ENCODE peak calls at places on chromosome 11, in five cellular contexts. M is kidney tubule cell; T is Right ventricle myocardium superior; R is glutamatergic neuron; J is stimulated activated effector memory CD8-positive, alpha-beta T cell treated with anti-CD3 and anti-CD28 coated beads, Interleukin-12 subunit alpha, Interleukin-12 subunit beta, amount 100 ng/mL, for 72 hours. H is an unnamed sample.

GRCh38 chr11:14537134-14537599 is 17.0 kb upstream of the PSMA1 start:
- DNase-seq in R (no peak), T (no peak), M (peak; percentile 26), J (no peak), H (peak; percentile 36)

GRCh38 chr11:116861539-116861938 is 24.1 kb upstream of the APOA1 start:
- DNase-seq in J (no peak), M (peak; percentile 73), R (no peak), T (no peak), H (no peak)

GRCh38 chr11:62999649-63000048 is 14.9 kb upstream of the SLC22A6 start:
- DNase-seq in T (no peak), J (no peak), R (no peak), M (peak; percentile 61), H (no peak)

GRCh38 chr11:12164061-12165014 is 53.9 kb downstream of the MICAL2 start:
- DNase-seq in M (peak; percentile 94), J (no peak), R (no peak), T (no peak), H (no peak)

GRCh38 chr11:33734441-33735165 is 1.6 kb downstream of the CD59 start:
- DNase-seq in R (no peak), J (no peak), M (peak; percentile 36), T (peak; percentile 48), H (no peak)

GRCh38 chr11:82701847-82702520 is 31.7 kb downstream of the FAM181B start:
- DNase-seq in M (peak; percentile 27), J (no peak), R (peak; percentile 56), T (no peak), H (no peak)

GRCh38 chr11:108916935-108917334 is 252.1 kb downstream of the DDX10 start:
- DNase-seq in T (no peak), M (no peak), R (no peak), J (no peak), H (no peak)

GRCh38 chr11:726278-726915 is 20.4 kb downstream of the EPS8L2 start:
- DNase-seq in R (no peak), M (peak; percentile 84), J (peak; percentile 70), T (peak; percentile 71), H (peak; percentile 72)

GRCh38 chr11:13339196-13340153 is 61.9 kb downstream of the BMAL1 start:
- DNase-seq in R (no peak), T (no peak), M (peak; percentile 94), J (no peak), H (no peak)

GRCh38 chr11:67504023-67504949 is 877 bp downstream of the PITPNM1 start:
- DNase-seq in T (no peak), M (peak; percentile 66), R (peak; percentile 56), J (peak; percentile 85), H (no peak)

GRCh38 chr11:17634776-17635550 is 84.4 kb upstream of the MYOD1 start:
- DNase-seq in M (no peak), R (no peak), J (no peak), T (no peak), H (no peak)

GRCh38 chr11:128610765-128611617 is 23.6 kb upstream of the ETS1 start:
- DNase-seq in T (no peak), J (peak; percentile 70), R (no peak), M (no peak), H (peak; percentile 63)

GRCh38 chr11:8766043-8766992 is 83.7 kb downstream of the RPL27A start:
- DNase-seq in M (peak; percentile 21), R (no peak), J (no peak), T (no peak), H (no peak)

GRCh38 chr11:803770-804598 is 1.0 kb downstream of the PIDD1 start:
- DNase-seq in T (no peak), J (no peak), M (no peak), R (peak; percentile 75), H (no peak)

GRCh38 chr11:8016396-8016949 is 29.3 kb downstream of the EIF3F start:
- DNase-seq in M (no peak), R (no peak), T (no peak), J (no peak), H (no peak)

GRCh38 chr11:113313601-113314000 is 782 bp upstream of the TTC12 start:
- DNase-seq in J (no peak), M (peak; percentile 40), T (no peak), R (no peak), H (no peak)

GRCh38 chr11:36219996-36220395 is 69.2 kb downstream of the COMMD9 start:
- DNase-seq in J (no peak), M (no peak), T (no peak), R (no peak), H (no peak)

GRCh38 chr11:2930705-2931415 is 1.6 kb upstream of the PHLDA2 start:
- DNase-seq in R (peak; percentile 64), T (peak; percentile 76), J (peak; percentile 78), M (peak; percentile 91), H (no peak)

GRCh38 chr11:67389477-67389876 is 2.3 kb upstream of the RAD9A start:
- DNase-seq in M (peak; percentile 56), R (peak; percentile 80), T (peak; percentile 61), J (peak; percentile 83), H (no peak)

GRCh38 chr11:43930868-43931716 is 11.3 kb upstream of the C11orf96 start:
- DNase-seq in T (no peak), J (no peak), R (no peak), M (peak; percentile 32), H (no peak)

GRCh38 chr11:35165416-35166368 is 26.7 kb downstream of the CD44 start:
- DNase-seq in R (no peak), J (peak; percentile 91), M (peak; percentile 30), T (peak; percentile 40), H (no peak)

GRCh38 chr11:95095858-95096587 is 6.4 kb downstream of the ENDOD1 start:
- DNase-seq in T (no peak), R (no peak), J (no peak), M (peak; percentile 71), H (no peak)

GRCh38 chr11:67268036-67268683 is 1.9 kb downstream of the GRK2 start:
- DNase-seq in J (peak; percentile 87), R (peak; percentile 9), M (no peak), T (peak; percentile 52), H (peak; percentile 80)